ENCODE peak calls at places on chromosomes 16 and 17, in four cellular contexts. One of them, this sample, is unnamed.

GRCh38 chr17:73342057-73342522 is 30.3 kb upstream of the CDC42EP4 start:
- DNase-seq in tibial nerve: peak; percentile 46
- DNase-seq in vagina: no peak
- DNase-seq in adrenal gland: peak; percentile 70
- DNase-seq in this sample: peak; percentile 92

GRCh38 chr17:19769946-19770652 is 22.0 kb upstream of the ALDH3A1 start:
- DNase-seq in tibial nerve: no peak
- DNase-seq in vagina: no peak
- DNase-seq in adrenal gland: no peak
- DNase-seq in this sample: no peak

GRCh38 chr17:50817142-50817751 is 18.1 kb upstream of the WFIKKN2 start:
- DNase-seq in tibial nerve: peak; percentile 26
- DNase-seq in vagina: no peak
- DNase-seq in adrenal gland: no peak
- DNase-seq in this sample: peak; percentile 53

GRCh38 chr17:39996162-39996561 is 15.6 kb downstream of the PSMD3 start:
- DNase-seq in tibial nerve: no peak
- DNase-seq in vagina: no peak
- DNase-seq in adrenal gland: no peak
- DNase-seq in this sample: no peak

GRCh38 chr17:47816947-47817346 is 4.6 kb downstream of the OSBPL7 start:
- DNase-seq in tibial nerve: no peak
- DNase-seq in vagina: no peak
- DNase-seq in adrenal gland: no peak
- DNase-seq in this sample: no peak

GRCh38 chr17:48427598-48427997 is 2.4 kb downstream of the SKAP1 start:
- DNase-seq in tibial nerve: no peak
- DNase-seq in vagina: no peak
- DNase-seq in adrenal gland: no peak
- DNase-seq in this sample: no peak

GRCh38 chr16:19008245-19008644 is 24.5 kb downstream of the TMC7 start:
- DNase-seq in tibial nerve: no peak
- DNase-seq in vagina: no peak
- DNase-seq in adrenal gland: no peak
- DNase-seq in this sample: no peak

GRCh38 chr16:48583075-48584065 is 26.6 kb downstream of the N4BP1 start:
- DNase-seq in tibial nerve: no peak
- DNase-seq in vagina: no peak
- DNase-seq in adrenal gland: no peak
- DNase-seq in this sample: no peak

GRCh38 chr16:89827383-89828198 is 684 bp upstream of the SPIRE2 start:
- DNase-seq in tibial nerve: no peak
- DNase-seq in vagina: no peak
- DNase-seq in adrenal gland: peak; percentile 65
- DNase-seq in this sample: peak; percentile 53

GRCh38 chr17:50265690-50266306 is 8.5 kb upstream of the TMEM92 start:
- DNase-seq in tibial nerve: no peak
- DNase-seq in vagina: no peak
- DNase-seq in adrenal gland: peak; percentile 7
- DNase-seq in this sample: no peak

GRCh38 chr17:58341861-58342475 is 10.0 kb downstream of the SUPT4H1 start:
- DNase-seq in tibial nerve: no peak
- DNase-seq in vagina: no peak
- DNase-seq in adrenal gland: no peak
- DNase-seq in this sample: no peak

GRCh38 chr17:58343131-58343530 is 8.9 kb downstream of the SUPT4H1 start:
- DNase-seq in tibial nerve: no peak
- DNase-seq in vagina: no peak
- DNase-seq in adrenal gland: no peak
- DNase-seq in this sample: no peak

GRCh38 chr17:58345500-58345899 is 6.5 kb downstream of the SUPT4H1 start:
- DNase-seq in tibial nerve: no peak
- DNase-seq in vagina: no peak
- DNase-seq in adrenal gland: no peak
- DNase-seq in this sample: no peak

GRCh38 chr17:58344791-58345157 is 7.2 kb downstream of the SUPT4H1 start:
- DNase-seq in tibial nerve: no peak
- DNase-seq in vagina: no peak
- DNase-seq in adrenal gland: no peak
- DNase-seq in this sample: no peak

DNA sequence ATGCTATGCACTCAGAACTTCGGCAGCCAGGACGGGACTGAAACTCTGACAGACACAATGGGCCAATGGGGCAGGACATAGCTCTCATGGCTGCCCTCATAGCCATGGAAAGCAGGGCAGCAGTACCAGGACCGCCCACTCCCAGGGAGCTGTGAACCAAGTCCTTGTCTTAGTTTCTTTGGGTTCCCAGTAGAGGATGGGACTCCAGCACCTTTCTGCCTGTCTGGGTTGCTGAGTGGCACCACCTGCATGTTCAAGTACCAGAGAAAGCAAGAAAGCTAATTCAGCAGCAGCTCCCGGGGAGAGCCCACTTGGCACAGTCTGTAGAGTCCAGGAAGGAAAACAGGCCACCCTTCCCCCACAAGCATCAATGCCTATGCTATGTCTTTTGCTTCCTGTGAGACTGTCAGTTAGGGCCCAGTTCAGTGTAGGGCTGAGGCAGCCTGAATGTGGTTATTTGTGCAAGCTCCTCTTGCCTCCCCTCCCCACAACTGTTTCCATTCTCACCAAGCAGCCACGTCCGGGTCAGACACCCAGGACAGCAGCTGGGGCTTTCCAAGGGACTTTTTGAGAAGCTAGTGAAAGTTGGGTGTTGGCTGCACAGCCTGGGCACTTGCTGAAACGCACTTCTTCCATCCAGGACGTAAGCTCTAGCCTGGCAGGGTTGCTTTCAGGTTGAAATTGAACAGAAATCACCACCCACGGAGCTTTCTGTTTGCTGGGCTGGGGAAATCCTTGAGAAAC is 7.8 kb downstream of the SUPT4H1 start:
- DNase-seq in tibial nerve: no peak
- DNase-seq in vagina: no peak
- DNase-seq in adrenal gland: peak; percentile 36
- DNase-seq in this sample: no peak
- TF ChIP-seq POLR2A in tibial nerve: no peak
- TF ChIP-seq POLR2A in vagina: no peak
- TF ChIP-seq POLR2A in adrenal gland: no peak
- TF ChIP-seq POLR2A in this sample: no peak

GRCh38 chr16:51666821-51667220 is 515.8 kb upstream of the SALL1 start:
- DNase-seq in tibial nerve: no peak
- DNase-seq in vagina: no peak
- DNase-seq in adrenal gland: no peak
- DNase-seq in this sample: no peak
- TF ChIP-seq POLR2A in tibial nerve: no peak
- TF ChIP-seq POLR2A in vagina: no peak
- TF ChIP-seq POLR2A in adrenal gland: no peak
- TF ChIP-seq POLR2A in this sample: no peak

DNA sequence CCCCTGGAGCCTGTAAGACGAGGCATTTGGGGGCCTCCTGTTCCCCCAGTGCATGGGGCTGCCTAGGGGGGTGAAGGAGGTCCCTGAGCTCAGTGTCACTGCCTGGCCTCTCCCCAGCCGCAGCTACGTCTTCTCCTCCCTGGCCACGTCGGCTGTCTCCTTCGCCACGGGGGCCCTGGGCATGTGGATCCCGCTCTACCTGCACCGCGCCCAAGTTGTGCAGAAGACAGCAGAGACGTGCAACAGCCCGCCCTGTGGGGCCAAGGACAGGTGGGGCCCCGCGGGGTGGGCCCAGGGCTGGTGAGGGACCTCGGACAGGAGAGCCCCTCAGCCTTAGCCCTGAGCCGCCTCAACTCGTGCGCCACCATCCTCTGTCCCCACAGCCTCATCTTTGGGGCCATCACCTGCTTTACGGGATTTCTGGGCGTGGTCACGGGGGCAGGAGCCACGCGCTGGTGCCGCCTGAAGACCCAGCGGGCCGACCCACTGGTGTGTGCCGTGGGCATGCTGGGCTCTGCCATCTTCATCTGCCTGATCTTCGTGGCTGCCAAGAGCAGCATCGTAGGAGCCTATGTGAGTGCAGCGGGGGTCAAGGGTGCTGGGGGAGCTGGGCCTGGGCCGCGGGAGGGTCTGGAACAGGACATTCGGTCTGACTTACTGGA is 22.2 kb downstream of the MYBBP1A start:
- DNase-seq in tibial nerve: no peak
- DNase-seq in vagina: no peak
- DNase-seq in adrenal gland: no peak
- DNase-seq in this sample: no peak
- TF ChIP-seq POLR2A in tibial nerve: no peak
- TF ChIP-seq POLR2A in vagina: no peak
- TF ChIP-seq POLR2A in adrenal gland: no peak
- TF ChIP-seq POLR2A in this sample: no peak

GRCh38 chr16:424033-424622 is 1.3 kb upstream of the RAB11FIP3 start:
- DNase-seq in tibial nerve: peak; percentile 88
- DNase-seq in vagina: no peak
- DNase-seq in adrenal gland: peak; percentile 91
- DNase-seq in this sample: peak; percentile 92
- TF ChIP-seq POLR2A in tibial nerve: no peak
- TF ChIP-seq POLR2A in vagina: peak; percentile 16
- TF ChIP-seq POLR2A in adrenal gland: peak; percentile 65
- TF ChIP-seq POLR2A in this sample: no peak

DNA sequence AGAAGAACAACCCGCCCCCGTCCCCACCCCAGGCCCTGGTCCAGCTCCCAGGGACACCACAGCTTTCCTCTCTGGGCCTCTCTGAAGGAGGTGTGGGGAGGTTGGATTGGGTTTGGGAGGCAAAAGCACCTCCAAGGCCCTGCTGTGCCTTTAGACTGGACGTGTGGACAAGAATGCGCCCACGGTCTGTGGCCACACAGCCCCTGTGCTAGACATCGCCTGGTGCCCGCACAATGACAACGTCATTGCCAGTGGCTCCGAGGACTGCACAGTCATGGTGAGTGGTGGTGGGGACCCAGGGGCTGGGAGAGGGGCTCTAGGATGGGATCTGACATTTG is 3.0 kb downstream of the CORO1A start:
- DNase-seq in tibial nerve: no peak
- DNase-seq in vagina: no peak
- DNase-seq in adrenal gland: no peak
- DNase-seq in this sample: no peak
- TF ChIP-seq POLR2A in tibial nerve: no peak
- TF ChIP-seq POLR2A in vagina: no peak
- TF ChIP-seq POLR2A in adrenal gland: no peak
- TF ChIP-seq POLR2A in this sample: no peak

GRCh38 chr17:64174686-64175456 is 44.9 kb upstream of the ERN1 start:
- DNase-seq in tibial nerve: peak; percentile 53
- DNase-seq in vagina: no peak
- DNase-seq in adrenal gland: peak; percentile 91
- DNase-seq in this sample: peak; percentile 32
- TF ChIP-seq POLR2A in tibial nerve: no peak
- TF ChIP-seq POLR2A in vagina: no peak
- TF ChIP-seq POLR2A in adrenal gland: peak; percentile 55
- TF ChIP-seq POLR2A in this sample: no peak

GRCh38 chr17:5419959-5420653 is at the start of gene RPAIN:
- DNase-seq in tibial nerve: peak; percentile 86
- DNase-seq in vagina: no peak
- DNase-seq in adrenal gland: peak; percentile 87
- DNase-seq in this sample: peak; percentile 61
- TF ChIP-seq POLR2A in tibial nerve: peak; percentile 49
- TF ChIP-seq POLR2A in vagina: peak; percentile 44
- TF ChIP-seq POLR2A in adrenal gland: peak; percentile 80
- TF ChIP-seq POLR2A in this sample: peak; percentile 74

GRCh38 chr17:75874323-75875181 is 3.8 kb downstream of the TRIM47 start:
- DNase-seq in tibial nerve: no peak
- DNase-seq in vagina: no peak
- DNase-seq in adrenal gland: no peak
- DNase-seq in this sample: no peak
- TF ChIP-seq POLR2A in tibial nerve: no peak
- TF ChIP-seq POLR2A in vagina: no peak
- TF ChIP-seq POLR2A in adrenal gland: no peak
- TF ChIP-seq POLR2A in this sample: no peak

GRCh38 chr17:28381141-28381825 is 9.8 kb downstream of the SARM1 start:
- DNase-seq in tibial nerve: no peak
- DNase-seq in vagina: no peak
- DNase-seq in adrenal gland: no peak
- DNase-seq in this sample: no peak

GRCh38 chr17:28380572-28380907 is 9.0 kb downstream of the SARM1 start:
- DNase-seq in tibial nerve: no peak
- DNase-seq in vagina: no peak
- DNase-seq in adrenal gland: no peak
- DNase-seq in this sample: no peak

GRCh38 chr17:28388106-28388505 is 16.6 kb downstream of the SARM1 start:
- DNase-seq in tibial nerve: no peak
- DNase-seq in vagina: no peak
- DNase-seq in adrenal gland: no peak
- DNase-seq in this sample: no peak

GRCh38 chr17:28384281-28385036 is 13.0 kb downstream of the SARM1 start:
- DNase-seq in tibial nerve: peak; percentile 14
- DNase-seq in vagina: no peak
- DNase-seq in adrenal gland: no peak
- DNase-seq in this sample: no peak

GRCh38 chr17:28385037-28385797 is 13.7 kb downstream of the SARM1 start:
- DNase-seq in tibial nerve: no peak
- DNase-seq in vagina: no peak
- DNase-seq in adrenal gland: no peak
- DNase-seq in this sample: no peak
- TF ChIP-seq POLR2A in tibial nerve: no peak
- TF ChIP-seq POLR2A in vagina: no peak
- TF ChIP-seq POLR2A in adrenal gland: no peak
- TF ChIP-seq POLR2A in this sample: no peak

This sample was measured in H54.